ENCODE peak calls at places on chromosomes 4 and X, in eight cellular contexts. R is naive thymus-derived CD4-positive, alpha-beta T cell; L is MM.1S; A is aorta; J is psoas muscle; D is mammary epithelial cell; N is heart left ventricle; Z is Panc1. I is an unnamed sample.

GRCh38 chrX:120769576-120770341 is 105.9 kb downstream of the CT47B1 start:
- DNase-seq in D (peak; percentile 64), A (no peak), R (peak; percentile 36), J (no peak), N (no peak), L (peak; percentile 77), Z (peak; percentile 12), I (no peak)

GRCh38 chr4:133982533-133983224 is 218.9 kb downstream of the PABPC4L start:
- DNase-seq in A (no peak), D (no peak), Z (no peak), L (no peak), N (no peak), J (no peak), R (no peak), I (no peak)

GRCh38 chr4:751676-752075 is 46.0 kb downstream of the PCGF3 start:
- DNase-seq in R (no peak), L (no peak), J (no peak), N (no peak), D (no peak), A (no peak), Z (no peak), I (no peak)

GRCh38 chr4:158193171-158193749 is 17.0 kb upstream of the TMEM144 start:
- DNase-seq in R (no peak), L (peak; percentile 55), J (no peak), Z (no peak), A (no peak), D (no peak), N (no peak), I (no peak)

GRCh38 chr4:98659106-98659592 is 738 bp upstream of the TSPAN5 start:
- DNase-seq in A (no peak), N (no peak), L (no peak), D (peak; percentile 35), J (no peak), R (no peak), Z (no peak), I (no peak)

GRCh38 chr4:155701827-155702226 is 35.2 kb downstream of the GUCY1A1 start:
- DNase-seq in D (no peak), Z (no peak), A (no peak), R (no peak), N (no peak), L (no peak), J (no peak), I (no peak)

GRCh38 chr4:55534306-55534705 is 12.4 kb downstream of the CLOCK start:
- DNase-seq in D (no peak), A (no peak), J (no peak), L (no peak), Z (no peak), N (no peak), R (no peak), I (no peak)

GRCh38 chrX:148298737-148299136 is 201.7 kb upstream of the AFF2 start:
- DNase-seq in Z (no peak), R (no peak), D (peak; percentile 59), A (no peak), J (no peak), L (no peak), N (no peak), I (no peak)

GRCh38 chrX:101287402-101287801 is 3.7 kb downstream of the TAF7L start:
- DNase-seq in Z (peak; percentile 52), A (no peak), R (peak; percentile 44), D (peak; percentile 25), L (peak; percentile 37), N (no peak), J (no peak), I (no peak)

GRCh38 chrX:123736333-123736921 is 3.6 kb upstream of the THOC2 start:
- DNase-seq in N (no peak), Z (no peak), D (peak; percentile 65), R (no peak), L (no peak), J (no peak), A (no peak), I (no peak)

GRCh38 chr4:8162625-8163024 is 4.0 kb upstream of the ABLIM2 start:
- DNase-seq in L (no peak), J (no peak), R (no peak), D (no peak), N (no peak), Z (no peak), A (no peak), I (no peak)

GRCh38 chrX:1246816-1247215 is 21.8 kb upstream of the CSF2RA start:
- DNase-seq in Z (peak; percentile 32), R (peak; percentile 73), N (peak; percentile 66), A (peak; percentile 88), J (peak; percentile 54), D (peak; percentile 35), L (peak; percentile 62), I (peak; percentile 67)

GRCh38 chr4:184441461-184442392 is 32.6 kb downstream of the IRF2 start:
- DNase-seq in L (no peak), D (no peak), Z (no peak), N (no peak), R (no peak), J (no peak), A (no peak), I (no peak)

GRCh38 chr4:113637363-113637762 is 124.2 kb downstream of the CAMK2D start:
- DNase-seq in L (peak; percentile 51), J (no peak), N (no peak), R (no peak), D (peak; percentile 17), A (no peak), Z (no peak), I (no peak)

GRCh38 chrX:27276751-27277150 is 186.4 kb downstream of the PPP4R3C start:
- DNase-seq in L (no peak), J (no peak), A (no peak), Z (no peak), R (no peak), N (no peak), D (no peak), I (no peak)

GRCh38 chr4:176277162-176277904 is 8.3 kb upstream of the ASB5 start:
- DNase-seq in L (peak; percentile 62), D (peak; percentile 53), Z (no peak), N (peak; percentile 33), J (peak; percentile 40), R (no peak), A (peak; percentile 87), I (no peak)

GRCh38 chr4:10320130-10320529 is 137.1 kb downstream of the ZNF518B start:
- DNase-seq in D (no peak), A (no peak), Z (no peak), N (no peak), J (no peak), L (no peak), R (no peak), I (no peak)

GRCh38 chrX:131816551-131817136 is 206.5 kb upstream of the STK26 start:
- DNase-seq in L (peak; percentile 97), Z (no peak), D (peak; percentile 83), N (peak; percentile 64), J (peak; percentile 51), A (no peak), R (peak; percentile 93), I (peak; percentile 90)

GRCh38 chrX:47815901-47816845 is 20.5 kb upstream of the ZNF81 start:
- DNase-seq in R (no peak), N (no peak), J (no peak), D (peak; percentile 40), L (no peak), A (no peak), Z (no peak), I (no peak)

GRCh38 chrX:10034740-10035260 is 67.6 kb downstream of the CLDN34 start:
- DNase-seq in D (no peak), N (no peak), R (no peak), Z (no peak), A (no peak), J (no peak), L (no peak), I (no peak)
- H3K4me1 ChIP-seq in D (no peaks in the 10 kb centered on the region), N (peaks cover 36% of the 10 kb centered on the region), R (no peaks in the 10 kb centered on the region), Z (no peaks in the 10 kb centered on the region), A (no peaks in the 10 kb centered on the region), J (no peaks in the 10 kb centered on the region), L (peaks cover 16% of the 10 kb centered on the region), I (no peaks in the 10 kb centered on the region)

DNA sequence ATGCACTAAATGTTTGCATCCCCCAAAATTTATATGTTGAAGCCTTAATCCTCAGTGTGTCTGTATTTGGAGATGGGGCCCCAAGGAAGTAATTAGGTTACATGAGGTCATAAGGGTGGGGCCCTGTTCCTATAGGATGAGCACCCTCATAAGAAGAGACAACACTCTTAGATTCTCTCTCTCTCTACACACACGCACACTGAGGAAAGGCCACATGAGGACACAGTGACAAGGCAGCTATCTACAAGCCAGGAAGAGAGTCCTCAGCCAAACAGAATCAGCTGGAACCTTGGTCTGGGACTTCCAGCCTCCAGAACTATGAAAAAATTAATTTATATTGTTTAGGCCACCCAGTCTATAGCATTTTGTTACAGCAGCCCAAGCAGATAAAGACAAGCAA is 69.3 kb upstream of the NOCT start:
- DNase-seq in Z (no peak), D (no peak), A (no peak), N (no peak), L (no peak), J (no peak), R (no peak), I (no peak)
- H3K27me3 ChIP-seq in Z (no peaks in the 10 kb centered on the region), D (no peaks in the 10 kb centered on the region), A (no peaks in the 10 kb centered on the region), N (no peaks in the 10 kb centered on the region), L (no peaks in the 10 kb centered on the region), J (no peaks in the 10 kb centered on the region), R (no peaks in the 10 kb centered on the region), I (no peaks in the 10 kb centered on the region)

DNA sequence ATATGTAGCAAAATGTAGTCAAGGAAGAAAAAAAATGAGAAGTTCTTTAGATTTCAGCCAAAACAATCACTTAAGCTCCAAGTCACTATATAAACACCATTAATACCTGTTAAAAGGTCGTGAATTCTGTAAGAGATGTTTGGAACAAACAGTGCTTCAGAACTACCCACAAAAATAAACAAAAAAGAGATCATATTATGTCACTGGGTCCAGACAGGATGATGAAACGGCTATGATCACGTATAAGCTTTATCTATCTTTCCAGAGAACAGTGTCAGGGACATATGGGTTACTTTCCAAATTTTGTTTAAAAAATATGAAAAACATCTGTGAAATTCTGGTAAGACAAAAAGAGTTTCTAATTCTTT is 90.1 kb downstream of the SORBS2 start:
- DNase-seq in D (no peak), Z (no peak), N (no peak), L (no peak), J (no peak), A (no peak), R (no peak), I (no peak)
- H3K4me1 ChIP-seq in D (no peaks in the 10 kb centered on the region), Z (no peaks in the 10 kb centered on the region), N (peaks cover 87% of the 10 kb centered on the region), L (no peaks in the 10 kb centered on the region), J (no peaks in the 10 kb centered on the region), A (no peaks in the 10 kb centered on the region), R (no peaks in the 10 kb centered on the region), I (no peaks in the 10 kb centered on the region)

GRCh38 chrX:153304988-153305736 is 16.4 kb downstream of the PNMA6F start:
- DNase-seq in L (no peak), J (no peak), A (no peak), D (no peak), R (no peak), Z (no peak), N (no peak), I (no peak)

GRCh38 chrX:153303276-153304262 is 18.0 kb downstream of the PNMA6F start:
- DNase-seq in L (no peak), J (no peak), N (no peak), D (no peak), Z (no peak), R (no peak), A (no peak), I (no peak)

GRCh38 chrX:153305941-153306464 is 15.6 kb downstream of the PNMA6F start:
- DNase-seq in A (no peak), N (no peak), Z (no peak), D (no peak), L (no peak), J (no peak), R (no peak), I (no peak)

GRCh38 chrX:153307546-153308175 is 13.9 kb downstream of the PNMA6F start:
- DNase-seq in R (no peak), N (no peak), A (no peak), L (no peak), Z (no peak), J (no peak), D (no peak), I (no peak)

GRCh38 chrX:153306527-153307115 is 14.9 kb downstream of the PNMA6F start:
- DNase-seq in D (no peak), J (no peak), N (no peak), Z (no peak), A (no peak), L (no peak), R (no peak), I (no peak)
- H3K27me3 ChIP-seq in D (peaks cover 3% of the 10 kb centered on the region), J (no peaks in the 10 kb centered on the region), N (peaks cover 22% of the 10 kb centered on the region), Z (peaks cover 6% of the 10 kb centered on the region), A (no peaks in the 10 kb centered on the region), L (no peaks in the 10 kb centered on the region), R (no peaks in the 10 kb centered on the region), I (no peaks in the 10 kb centered on the region)